ENCODE peak calls at places on chromosomes 5 and 9, in nine cellular contexts. H, I, T, J, W, G, U, C and B are unnamed samples.

GRCh38 chr9:100411472-100412270 is 15.3 kb upstream of the MSANTD3 start:
- DNase-seq in I (peak), J (peak), W (peak), C (peak), G (peak), H (peak), T (peak), U (peak), B (peak)

GRCh38 chr5:136036293-136036911 is 7.6 kb downstream of the TGFBI start:
- DNase-seq in G (no peak), W (no peak), C (no peak), I (no peak), J (no peak), U (no peak), T (peak), H (no peak), B (no peak)

GRCh38 chr5:43839218-43839617 is 236.2 kb downstream of the NNT start:
- DNase-seq in J (no peak), G (peak), T (no peak), W (peak), I (peak), C (no peak), U (no peak), H (no peak), B (no peak)

GRCh38 chr9:79408617-79409016 is 163.1 kb upstream of the TLE4 start:
- DNase-seq in W (no peak), J (no peak), U (no peak), H (no peak), I (no peak), T (no peak), C (no peak), G (no peak), B (no peak)

GRCh38 chr9:89802809-89803355 is 198.1 kb downstream of the GADD45G start:
- DNase-seq in U (peak), C (no peak), T (peak), H (no peak), J (no peak), I (peak), W (peak), G (peak), B (no peak)

GRCh38 chr9:114180701-114181582 is 25.6 kb downstream of the COL27A1 start:
- DNase-seq in G (peak), T (peak), J (no peak), U (no peak), I (no peak), W (peak), C (no peak), H (no peak), B (no peak)

GRCh38 chr5:150734579-150735384 is 24.0 kb downstream of the DCTN4 start:
- DNase-seq in C (no peak), H (no peak), J (no peak), W (no peak), G (no peak), I (no peak), U (peak), T (peak), B (no peak)

GRCh38 chr9:132210472-132211145 is 48.8 kb downstream of the NTNG2 start:
- DNase-seq in H (no peak), J (no peak), C (no peak), W (no peak), T (no peak), U (no peak), I (no peak), G (no peak), B (no peak)

GRCh38 chr5:89377752-89378455 is 494.9 kb upstream of the MEF2C start:
- DNase-seq in G (peak), I (no peak), T (no peak), H (no peak), W (peak), C (no peak), J (peak), U (no peak), B (no peak)

GRCh38 chr5:60332244-60333018 is 367.5 kb downstream of the DEPDC1B start:
- DNase-seq in I (peak), H (no peak), U (no peak), G (peak), C (no peak), W (peak), T (no peak), J (no peak), B (no peak)

GRCh38 chr9:116979461-116979860 is 292.4 kb downstream of the TRIM32 start:
- DNase-seq in H (no peak), G (no peak), U (no peak), I (no peak), C (no peak), T (no peak), J (no peak), W (no peak), B (no peak)

GRCh38 chr9:137455361-137455991 is 3.7 kb downstream of the NSMF start:
- DNase-seq in I (no peak), W (no peak), C (peak), J (no peak), U (peak), T (peak), H (no peak), G (no peak), B (no peak)

GRCh38 chr5:137442660-137443059 is 56.5 kb downstream of the SPOCK1 start:
- DNase-seq in H (no peak), U (no peak), I (no peak), J (no peak), C (no peak), W (no peak), G (no peak), T (no peak), B (no peak)

GRCh38 chr5:123091258-123091987 is 2.4 kb downstream of the PRDM6 start:
- DNase-seq in H (no peak), W (no peak), G (no peak), U (no peak), I (no peak), T (no peak), J (no peak), C (no peak), B (no peak)

GRCh38 chr5:169547508-169547907 is 36.1 kb upstream of the SPDL1 start:
- DNase-seq in W (no peak), I (peak), H (no peak), U (no peak), C (no peak), J (no peak), T (no peak), G (peak), B (no peak)

GRCh38 chr9:112925058-112925641 is 34.5 kb upstream of the SLC46A2 start:
- DNase-seq in J (peak), I (peak), C (peak), W (peak), U (no peak), G (peak), H (no peak), T (no peak), B (no peak)

GRCh38 chr9:129102791-129103594 is 7.6 kb downstream of the CRAT start:
- DNase-seq in I (no peak), T (no peak), H (peak), G (peak), U (no peak), W (peak), C (peak), J (peak), B (no peak)

GRCh38 chr5:75434107-75434506 is 77.3 kb downstream of the CERT1 start:
- DNase-seq in J (no peak), I (no peak), G (no peak), C (no peak), W (no peak), U (no peak), H (no peak), T (no peak), B (no peak)

GRCh38 chr9:33943389-33943788 is 105.3 kb downstream of the UBAP2 start:
- DNase-seq in T (no peak), G (no peak), H (no peak), W (no peak), I (no peak), J (no peak), C (no peak), U (no peak), B (no peak)

GRCh38 chr5:54873696-54874095 is 111.7 kb downstream of the ESM1 start:
- DNase-seq in U (no peak), G (peak), I (peak), W (peak), H (no peak), C (no peak), T (no peak), J (no peak), B (no peak)

GRCh38 chr9:71975833-71976232 is 64.4 kb downstream of the C9orf85 start:
- DNase-seq in C (no peak), J (no peak), G (peak), I (no peak), T (no peak), H (no peak), W (peak), U (no peak), B (no peak)

GRCh38 chr9:99294850-99295461 is 72.9 kb downstream of the SEC61B start:
- DNase-seq in T (no peak), H (no peak), U (no peak), C (no peak), G (peak), W (no peak), J (peak), I (no peak), B (no peak)